ENCODE peak calls at places on chromosome 16, in four cellular contexts. F is testis; K is foreskin keratinocyte; P is CD4-positive, alpha-beta memory T cell. V is an unnamed sample. For H3K27me3, the result is how much of the 10 kb centered on the place peaks cover.

GRCh38 chr16:11151156-11151904 is 104.7 kb downstream of the SOCS1 start:
- DNase-seq in K (no peak), P (no peak), F (no peak), V (no peak)

GRCh38 chr16:68995011-68995504 is 110.4 kb upstream of the HAS3 start:
- DNase-seq in K (peak), F (peak), P (no peak), V (peak)

GRCh38 chr16:10923146-10923649 is 19.1 kb downstream of the DEXI start:
- DNase-seq in K (no peak), P (no peak), F (no peak), V (peak)

GRCh38 chr16:28202147-28202746 is 9.5 kb downstream of the XPO6 start:
- DNase-seq in P (peak), F (no peak), K (no peak), V (peak)

GRCh38 chr16:11583889-11584565 is 2.7 kb downstream of the LITAF start:
- DNase-seq in P (no peak), K (no peak), F (no peak), V (no peak)

GRCh38 chr16:81600275-81600674 is 155.7 kb downstream of the CMIP start:
- DNase-seq in K (peak), F (no peak), P (no peak), V (no peak)

GRCh38 chr16:65336169-65336568 is 214.3 kb upstream of the CDH11 start:
- DNase-seq in K (peak), P (no peak), F (no peak), V (no peak)

GRCh38 chr16:78916928-78917545 is 683.5 kb downstream of the MAF start:
- DNase-seq in P (no peak), F (no peak), K (peak), V (no peak)

GRCh38 chr16:814974-815373 is 14.4 kb upstream of the GNG13 start:
- DNase-seq in F (no peak), K (no peak), P (peak), V (no peak)

GRCh38 chr16:54178491-54178976 is 108.1 kb downstream of the IRX3 start:
- DNase-seq in K (no peak), P (no peak), F (no peak), V (no peak)

GRCh38 chr16:69859105-69859969 is 91.8 kb upstream of the CLEC18A start:
- DNase-seq in K (no peak), P (no peak), F (peak), V (peak)

GRCh38 chr16:86593913-86594312 is 15.6 kb downstream of the FOXL1 start:
- DNase-seq in P (no peak), K (no peak), F (no peak), V (no peak)

GRCh38 chr16:674968-675883 is at the start of gene RHBDL1:
- DNase-seq in K (no peak), F (no peak), P (no peak), V (peak)

GRCh38 chr16:3846595-3847091 is 33.9 kb downstream of the CREBBP start:
- DNase-seq in P (no peak), F (no peak), K (no peak), V (no peak)

GRCh38 chr16:3020247-3020603 is at the start of gene TNFRSF12A:
- DNase-seq in P (peak), K (peak), F (peak), V (peak)

GRCh38 chr16:4987580-4988374 is 29.6 kb downstream of the SEC14L5 start:
- DNase-seq in P (no peak), K (no peak), F (no peak), V (peak)

GRCh38 chr16:4988647-4989046 is 30.5 kb downstream of the SEC14L5 start:
- DNase-seq in P (no peak), F (no peak), K (no peak), V (no peak)

GRCh38 chr16:4991754-4992153 is 33.6 kb downstream of the SEC14L5 start:
- DNase-seq in P (no peak), F (no peak), K (no peak), V (no peak)

GRCh38 chr16:4990415-4990814 is 32.3 kb downstream of the SEC14L5 start:
- DNase-seq in P (no peak), K (no peak), F (no peak), V (no peak)

DNA sequence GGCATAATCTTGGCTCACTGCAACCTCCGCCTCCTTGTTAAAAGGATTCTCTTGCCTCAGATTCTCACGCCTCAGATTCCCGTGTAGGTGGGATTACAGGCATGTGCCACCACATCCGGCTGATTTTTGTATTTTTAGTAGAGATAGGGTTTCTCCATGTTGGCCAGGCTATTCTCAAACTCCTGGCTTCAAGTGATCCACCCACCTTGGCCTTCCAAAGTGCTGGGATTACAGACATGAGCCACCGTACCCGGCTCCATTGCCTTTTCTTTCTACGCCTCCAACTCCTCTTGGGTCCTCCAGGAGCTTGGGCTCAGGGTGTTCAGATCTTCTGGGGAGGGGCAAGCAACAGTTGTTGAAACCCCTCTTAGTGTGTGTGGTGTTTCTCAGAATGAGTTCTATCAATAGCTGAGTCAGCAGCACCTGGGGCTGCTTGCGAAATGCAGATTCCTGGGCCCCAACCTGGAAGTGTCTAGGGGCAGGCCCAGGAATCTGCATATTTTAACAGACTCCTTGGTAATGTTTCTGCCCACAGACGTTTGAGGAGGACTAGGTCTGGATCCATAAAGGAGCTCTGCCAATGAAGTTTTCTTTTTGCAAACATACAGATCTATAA is 31.4 kb downstream of the SEC14L5 start:
- DNase-seq in K (no peak), F (no peak), P (no peak), V (no peak)
- H3K27me3 ChIP-seq in K (under half), F (under half), P (under half), V (under half)

DNA sequence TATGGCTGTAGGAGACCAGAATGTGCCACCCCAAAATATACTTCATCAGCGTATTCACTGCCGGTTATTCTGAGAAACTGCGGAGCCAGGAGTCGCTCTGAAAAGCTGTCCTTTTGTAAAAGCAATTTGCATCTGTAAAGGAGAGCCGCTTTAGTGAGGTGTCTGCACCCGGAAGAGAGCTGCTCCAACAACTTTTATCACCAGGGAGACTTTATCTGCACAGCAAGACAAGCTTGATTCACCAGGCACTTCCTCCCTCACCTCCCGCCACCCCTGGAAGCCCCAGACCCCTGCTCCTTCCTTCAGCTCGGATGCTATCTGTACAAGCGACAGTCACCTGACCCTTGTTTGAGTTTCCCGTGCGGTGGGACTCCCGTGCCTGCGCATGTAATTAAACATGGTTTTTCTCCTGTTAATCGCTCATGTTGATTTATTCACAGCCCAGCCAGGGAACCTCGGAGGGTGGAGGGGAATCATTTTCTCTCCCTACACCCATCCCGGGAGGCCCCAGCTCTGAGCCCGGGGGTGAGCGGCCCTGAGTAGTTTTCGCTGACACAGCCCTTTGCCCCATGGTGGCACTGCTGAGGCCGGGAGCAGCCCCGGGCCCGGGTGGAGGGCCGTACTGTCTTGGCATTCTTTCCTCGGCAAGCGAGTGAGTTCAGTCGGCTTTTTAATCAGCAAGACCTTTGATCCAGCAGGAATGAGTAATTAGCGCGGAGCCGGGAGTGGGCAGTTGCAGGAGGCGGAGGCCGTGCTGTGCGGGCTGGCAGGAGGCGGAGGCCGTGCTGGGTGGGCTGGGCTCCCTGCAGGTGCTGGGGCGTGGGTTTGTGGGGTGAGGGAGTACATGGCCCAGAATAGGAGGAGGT is 222.7 kb upstream of the CIBAR2 start:
- DNase-seq in K (no peak), P (peak), F (no peak), V (peak)
- H3K27me3 ChIP-seq in K (under half), P (under half), F (under half), V (under half)

GRCh38 chr16:88652763-88653065 is 1.9 kb upstream of the CYBA start:
- DNase-seq in F (no peak), K (no peak), P (no peak), V (no peak)
- H3K27me3 ChIP-seq in F (under half), K (under half), P (under half), V (under half)

DNA sequence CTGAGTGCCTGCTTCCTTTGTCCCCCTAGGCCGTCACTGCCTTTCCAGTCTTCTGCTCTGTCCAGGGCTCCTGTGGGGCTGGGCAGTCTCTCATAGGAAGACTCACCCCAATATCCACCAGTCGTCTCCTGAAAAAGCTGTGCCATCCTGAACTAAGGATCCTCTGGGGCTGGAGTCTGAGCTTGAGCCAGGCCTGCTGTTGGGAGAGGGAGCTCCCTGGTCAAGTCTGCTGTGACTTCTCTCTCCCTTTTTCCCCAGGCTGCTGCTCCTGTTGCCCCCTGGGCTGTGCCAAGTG is 973 bp downstream of the MT1H start:
- DNase-seq in P (no peak), F (no peak), K (no peak), V (no peak)
- H3K27me3 ChIP-seq in P (under half), F (under half), K (under half), V (half or more)